ENCODE peak calls at places on chromosomes 4 and X, in seven cellular contexts. B, V, I, E, G, P and O are unnamed samples.
A peak's percentile ranks its signal among the peaks of the same experiment; 100 is the strongest.

GRCh38 chr4:187380181-187380581 is 615.4 kb upstream of the ZFP42 start:
- DNase-seq in B (no peak), V (no peak), I (no peak), E (peak; percentile 42), G (peak; percentile 54), P (no peak), O (no peak)

GRCh38 chr4:94208268-94208667 is 603 bp downstream of the SMARCAD1 start:
- DNase-seq in B (no peak), V (no peak), I (no peak), E (no peak), G (no peak), P (no peak), O (no peak)

GRCh38 chrX:41384041-41384705 is 50.2 kb downstream of the DDX3X start:
- DNase-seq in B (peak; percentile 55), V (peak; percentile 55), I (no peak), E (peak; percentile 72), G (peak; percentile 65), P (peak; percentile 11), O (peak; percentile 58)

GRCh38 chr4:100093091-100093866 is 97.0 kb downstream of the DDIT4L start:
- DNase-seq in B (peak; percentile 80), V (peak; percentile 84), I (peak; percentile 29), E (peak; percentile 86), G (peak; percentile 90), P (peak; percentile 87), O (peak; percentile 92)

GRCh38 chr4:75920327-75920726 is 18.1 kb upstream of the PPEF2 start:
- DNase-seq in B (no peak), V (no peak), I (no peak), E (no peak), G (no peak), P (no peak), O (no peak)

GRCh38 chr4:181819951-181820350 is 423.3 kb upstream of the TENM3 start:
- DNase-seq in B (no peak), V (no peak), I (no peak), E (no peak), G (no peak), P (no peak), O (peak; percentile 22)

GRCh38 chr4:25532579-25532978 is 123.1 kb upstream of the SLC34A2 start:
- DNase-seq in B (no peak), V (no peak), I (no peak), E (peak; percentile 35), G (no peak), P (no peak), O (no peak)

GRCh38 chr4:7768736-7769135 is 170.9 kb downstream of the AFAP1 start:
- DNase-seq in B (no peak), V (no peak), I (no peak), E (no peak), G (no peak), P (no peak), O (no peak)

GRCh38 chrX:63581906-63582305 is 203.1 kb downstream of the ARHGEF9 start:
- DNase-seq in B (no peak), V (no peak), I (no peak), E (no peak), G (no peak), P (no peak), O (no peak)

GRCh38 chr4:133474511-133474910 is 325.4 kb downstream of the PCDH10 start:
- DNase-seq in B (no peak), V (no peak), I (no peak), E (no peak), G (no peak), P (no peak), O (no peak)

GRCh38 chrX:54447461-54447860 is 7.3 kb downstream of the TSR2 start:
- DNase-seq in B (no peak), V (no peak), I (no peak), E (peak; percentile 20), G (no peak), P (no peak), O (no peak)

GRCh38 chr4:159178147-159178541 is 75.3 kb downstream of the RAPGEF2 start:
- DNase-seq in B (no peak), V (no peak), I (no peak), E (no peak), G (no peak), P (no peak), O (peak; percentile 35)
- H3K4me3 ChIP-seq in B (no peak overlapping the region), V (no peak overlapping the region), I (peak overlapping the region; percentile 26), E (no peak overlapping the region), G (no peak overlapping the region), P (no peak overlapping the region), O (no peak overlapping the region)

GRCh38 chr4:66688674-66689073 is 856.6 kb downstream of the CENPC start:
- DNase-seq in B (no peak), V (no peak), I (no peak), E (peak; percentile 67), G (no peak), P (no peak), O (peak; percentile 59)
- TF ChIP-seq CTCF in B (peak; percentile 38), V (no peak), I (no peak), E (peak; percentile 77), G (peak; percentile 38), P (no peak), O (peak; percentile 47)

GRCh38 chrX:12890467-12890866 is 16.0 kb upstream of the TLR8 start:
- DNase-seq in B (no peak), V (no peak), I (peak; percentile 54), E (no peak), G (no peak), P (no peak), O (no peak)
- H3K4me3 ChIP-seq in B (no peak overlapping the region), V (no peak overlapping the region), I (no peak overlapping the region), E (no peak overlapping the region), G (no peak overlapping the region), P (no peak overlapping the region), O (no peak overlapping the region)

DNA sequence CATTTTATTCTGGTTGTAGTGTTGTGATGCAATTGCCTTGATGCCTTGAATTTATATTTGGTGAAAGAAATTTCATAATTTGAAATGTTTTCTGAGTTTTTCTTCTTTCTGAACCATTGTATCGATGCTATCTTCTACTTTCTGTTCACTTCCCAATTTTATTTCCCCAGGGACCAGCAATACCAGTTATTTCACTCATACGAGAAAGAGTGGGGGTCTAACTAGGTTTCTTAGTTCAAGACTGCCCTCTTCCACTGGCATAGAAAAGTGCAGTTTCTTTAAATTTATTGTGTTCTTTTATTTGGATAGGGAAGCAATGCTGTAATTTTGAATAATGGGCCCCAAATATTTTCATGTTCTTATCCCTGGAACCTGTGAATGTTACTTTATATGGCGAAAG is 544.0 kb upstream of the ADGRL3 start:
- DNase-seq in B (no peak), V (no peak), I (no peak), E (peak; percentile 44), G (no peak), P (no peak), O (peak; percentile 21)
- TF ChIP-seq CTCF in B (no peak), V (no peak), I (no peak), E (peak; percentile 84), G (no peak), P (no peak), O (no peak)

GRCh38 chr4:123343400-123344060 is 53.1 kb upstream of the SPRY1 start:
- DNase-seq in B (no peak), V (peak; percentile 23), I (no peak), E (no peak), G (no peak), P (no peak), O (peak; percentile 17)

GRCh38 chr4:123345132-123345923 is 51.3 kb upstream of the SPRY1 start:
- DNase-seq in B (no peak), V (no peak), I (no peak), E (no peak), G (no peak), P (no peak), O (no peak)

GRCh38 chr4:123346944-123347343 is 49.7 kb upstream of the SPRY1 start:
- DNase-seq in B (no peak), V (no peak), I (no peak), E (no peak), G (no peak), P (no peak), O (no peak)

GRCh38 chr4:123346330-123346940 is 50.2 kb upstream of the SPRY1 start:
- DNase-seq in B (no peak), V (no peak), I (no peak), E (no peak), G (no peak), P (no peak), O (no peak)

DNA sequence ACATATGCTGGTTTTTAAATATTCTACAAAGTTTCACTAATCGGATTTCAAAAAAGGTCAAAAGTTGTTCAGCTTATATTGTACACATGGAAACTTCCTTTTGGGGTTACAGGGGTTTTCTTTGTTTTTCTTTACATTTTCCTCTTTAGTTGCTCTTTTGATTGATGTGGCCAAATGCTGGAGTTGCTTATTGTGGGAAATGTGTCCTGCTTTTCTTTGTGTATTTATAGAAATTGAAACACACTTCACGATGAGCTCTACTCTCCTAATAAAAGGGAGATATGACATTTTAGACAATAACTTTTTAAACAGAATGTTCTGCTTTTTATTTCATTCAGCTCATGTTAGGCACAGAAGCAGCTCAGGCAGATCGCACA is 50.7 kb upstream of the SPRY1 start:
- DNase-seq in B (no peak), V (no peak), I (no peak), E (no peak), G (no peak), P (no peak), O (no peak)
- H3K4me3 ChIP-seq in B (no peak overlapping the region), V (no peak overlapping the region), I (no peak overlapping the region), E (no peak overlapping the region), G (no peak overlapping the region), P (no peak overlapping the region), O (no peak overlapping the region)

GRCh38 chr4:127352220-127352619 is 280.5 kb upstream of the INTU start:
- DNase-seq in B (no peak), V (no peak), I (no peak), E (no peak), G (no peak), P (no peak), O (no peak)
- TF ChIP-seq CTCF in B (no peak), V (no peak), I (no peak), E (no peak), G (no peak), P (no peak), O (no peak)

DNA sequence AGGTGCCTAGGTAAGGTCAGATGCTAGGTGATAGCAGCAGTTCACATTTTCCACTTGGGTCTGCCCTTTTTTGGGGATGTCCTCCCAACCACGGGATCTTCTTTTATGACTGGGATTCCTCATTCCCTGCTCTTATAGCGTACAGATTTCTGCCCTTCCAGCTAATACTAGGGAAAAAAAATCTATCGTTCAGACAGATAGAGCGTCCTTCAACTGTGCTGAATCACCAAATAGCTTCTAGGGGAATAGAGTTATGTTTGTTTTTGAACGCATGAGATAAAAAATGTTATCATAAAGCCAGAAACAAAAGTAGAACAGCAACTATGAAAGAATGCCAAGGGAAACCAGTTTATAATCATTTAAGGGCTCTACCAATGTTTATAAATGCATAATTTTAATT is 13.0 kb downstream of the RAP2C start:
- DNase-seq in B (no peak), V (no peak), I (no peak), E (no peak), G (no peak), P (no peak), O (no peak)
- H3K4me3 ChIP-seq in B (no peak overlapping the region), V (no peak overlapping the region), I (no peak overlapping the region), E (no peak overlapping the region), G (no peak overlapping the region), P (no peak overlapping the region), O (no peak overlapping the region)